ENCODE peak calls at places on chromosomes 13 and 19, in seven cellular contexts. Y is mesendoderm, O is H9, N is neuronal stem cell, U is trophoblast cell, C is IMR-90, G is mesenchymal stem cell. P is an unnamed sample.

GRCh38 chr13:44243198-44243852 is 130.3 kb upstream of the SERP2 start:
- DNase-seq in Y (peak), O (peak), N (peak), U (peak), C (peak), G (peak), P (peak)

GRCh38 chr13:83618966-83619365 is 263.3 kb downstream of the SLITRK1 start:
- DNase-seq in Y (no peak), O (no peak), N (no peak), U (no peak), C (no peak), G (no peak), P (no peak)

GRCh38 chr19:41149831-41150230 is 35.6 kb downstream of the CYP2F1 start:
- DNase-seq in Y (no peak), O (no peak), N (no peak), U (no peak), C (no peak), G (no peak), P (no peak)

GRCh38 chr13:45811891-45812583 is 39.5 kb downstream of the SIAH3 start:
- DNase-seq in Y (no peak), O (no peak), N (no peak), U (no peak), C (no peak), G (no peak), P (no peak)

GRCh38 chr19:7870571-7871279 is 3.5 kb downstream of the PRR36 start:
- DNase-seq in Y (peak), O (peak), N (peak), U (peak), C (no peak), G (peak), P (peak)

GRCh38 chr19:47272448-47273312 is 2.0 kb upstream of the INAFM1 start:
- DNase-seq in Y (peak), O (no peak), N (no peak), U (peak), C (no peak), G (no peak), P (peak)

GRCh38 chr13:79870123-79870522 is 389.2 kb downstream of the NDFIP2 start:
- DNase-seq in Y (peak), O (no peak), N (no peak), U (no peak), C (peak), G (peak), P (no peak)

GRCh38 chr19:46009530-46010510 is 13.0 kb downstream of the PGLYRP1 start:
- DNase-seq in Y (peak), O (peak), N (peak), U (peak), C (peak), G (peak), P (peak)

GRCh38 chr19:40284251-40284500 is 969 bp downstream of the AKT2 start:
- DNase-seq in Y (no peak), O (no peak), N (no peak), U (no peak), C (no peak), G (no peak), P (no peak)

GRCh38 chr13:108176685-108177274 is 38.6 kb downstream of the LIG4 start:
- DNase-seq in Y (peak), O (no peak), N (no peak), U (peak), C (peak), G (peak), P (no peak)

GRCh38 chr13:99922631-99923404 is 48.7 kb downstream of the ZIC5 start:
- DNase-seq in Y (no peak), O (no peak), N (no peak), U (no peak), C (no peak), G (no peak), P (no peak)

GRCh38 chr13:99926014-99926731 is 45.4 kb downstream of the ZIC5 start:
- DNase-seq in Y (no peak), O (no peak), N (no peak), U (peak), C (peak), G (no peak), P (no peak)

GRCh38 chr13:99919132-99919531 is 52.4 kb downstream of the ZIC5 start:
- DNase-seq in Y (no peak), O (no peak), N (no peak), U (no peak), C (no peak), G (no peak), P (no peak)

GRCh38 chr13:99929866-99930265 is 41.7 kb downstream of the ZIC5 start:
- DNase-seq in Y (no peak), O (no peak), N (no peak), U (no peak), C (no peak), G (no peak), P (no peak)

GRCh38 chr13:99923877-99924582 is 47.5 kb downstream of the ZIC5 start:
- DNase-seq in Y (no peak), O (no peak), N (no peak), U (no peak), C (no peak), G (no peak), P (no peak)
- H3K4ac ChIP-seq in Y (no peak), O (no peak), N (no peak), U (no peak), C (no peak), G (no peak), P (no peak)

GRCh38 chr19:30049226-30049625 is 107.2 kb downstream of the URI1 start:
- DNase-seq in Y (no peak), O (no peak), N (no peak), U (no peak), C (no peak), G (no peak), P (no peak)
- H3K4ac ChIP-seq in Y (no peak), O (no peak), N (no peak), U (no peak), C (no peak), G (no peak), P (no peak)

DNA sequence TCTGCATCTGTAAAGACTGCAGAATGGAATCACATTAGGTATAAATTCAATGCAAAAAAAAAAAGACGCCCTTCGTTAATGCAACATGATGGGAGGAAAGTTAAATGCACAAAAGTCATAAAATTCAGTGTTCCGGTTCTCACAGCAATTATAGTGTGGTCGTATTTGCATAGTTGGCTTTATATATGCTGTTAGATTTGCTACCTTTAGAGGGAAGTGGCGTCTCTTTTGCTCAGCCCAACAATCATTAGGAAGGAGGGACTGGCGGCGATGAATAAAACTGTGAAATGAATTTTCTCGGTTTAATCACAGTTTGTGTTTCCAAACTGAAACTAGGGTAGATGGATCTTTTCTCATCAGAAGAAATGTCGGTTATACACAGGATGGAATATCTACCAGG is 215.8 kb downstream of the TEX29 start:
- DNase-seq in Y (no peak), O (no peak), N (no peak), U (no peak), C (no peak), G (no peak), P (no peak)
- H3K4ac ChIP-seq in Y (no peak), O (no peak), N (no peak), U (no peak), C (no peak), G (no peak), P (no peak)

DNA sequence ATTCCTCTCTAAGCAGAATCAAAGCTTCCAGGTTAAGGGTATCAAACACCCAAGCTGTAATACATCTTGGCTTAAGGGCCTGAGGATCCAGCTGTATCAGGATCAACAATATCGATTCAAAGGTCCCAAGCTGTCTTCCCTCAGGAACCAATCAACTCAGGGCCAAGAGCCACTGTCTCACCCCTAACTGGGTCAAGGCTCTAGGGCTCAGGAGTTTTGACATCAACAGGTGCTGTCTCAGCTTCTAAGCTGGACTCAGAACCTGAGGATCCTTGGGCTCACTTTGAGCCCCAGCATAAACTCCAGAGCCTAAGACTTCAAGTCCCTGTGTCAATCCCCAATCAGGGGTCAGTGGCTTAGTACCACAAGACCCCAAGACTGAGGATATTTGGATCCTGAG is 917 bp downstream of the FBXW9 start:
- DNase-seq in Y (no peak), O (no peak), N (no peak), U (no peak), C (no peak), G (no peak), P (no peak)
- H3K4ac ChIP-seq in Y (no peak), O (no peak), N (no peak), U (no peak), C (no peak), G (no peak), P (no peak)

GRCh38 chr19:15265214-15265613 is 33.0 kb upstream of the EPHX3 start:
- DNase-seq in Y (no peak), O (no peak), N (no peak), U (no peak), C (no peak), G (no peak), P (no peak)

GRCh38 chr19:15265849-15266248 is 33.6 kb upstream of the EPHX3 start:
- DNase-seq in Y (no peak), O (no peak), N (no peak), U (no peak), C (peak), G (no peak), P (no peak)

GRCh38 chr19:15263361-15263985 is 31.2 kb upstream of the EPHX3 start:
- DNase-seq in Y (no peak), O (no peak), N (no peak), U (peak), C (no peak), G (no peak), P (no peak)

GRCh38 chr19:15264061-15264932 is 32.0 kb upstream of the EPHX3 start:
- DNase-seq in Y (peak), O (peak), N (peak), U (peak), C (peak), G (peak), P (peak)

GRCh38 chr19:15264933-15265206 is 32.6 kb upstream of the EPHX3 start:
- DNase-seq in Y (no peak), O (no peak), N (no peak), U (no peak), C (no peak), G (no peak), P (no peak)
- H3K4ac ChIP-seq in Y (no peak), O (no peak), N (no peak), U (no peak), C (no peak), G (no peak), P (no peak)

GRCh38 chr19:12015753-12016116 is 19.7 kb downstream of the ZNF433 start:
- DNase-seq in Y (peak), O (no peak), N (no peak), U (no peak), C (no peak), G (no peak), P (no peak)
- H3K4ac ChIP-seq in Y (no peak), O (no peak), N (no peak), U (no peak), C (no peak), G (no peak), P (no peak)

DNA sequence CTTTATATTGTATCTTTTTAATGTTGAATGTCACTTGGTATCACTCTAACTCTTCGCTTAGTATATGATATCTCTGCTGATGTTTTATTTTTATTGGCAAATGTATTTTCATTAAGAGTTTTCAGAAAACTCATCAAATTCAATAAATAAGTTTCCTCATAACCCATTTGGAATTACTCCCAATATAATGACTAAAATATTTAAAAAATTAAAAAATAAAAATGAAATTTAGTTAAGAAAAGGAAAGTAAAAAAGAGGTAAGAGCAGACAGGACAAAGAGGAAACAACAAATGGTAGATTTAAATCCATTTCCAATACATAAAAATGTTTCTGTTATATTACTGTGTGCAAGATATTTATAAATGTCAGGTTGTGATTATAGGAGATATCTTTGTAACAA is 548.9 kb upstream of the SPRY2 start:
- DNase-seq in Y (no peak), O (no peak), N (no peak), U (no peak), C (no peak), G (no peak), P (no peak)
- H3K4ac ChIP-seq in Y (no peak), O (no peak), N (no peak), U (no peak), C (no peak), G (no peak), P (no peak)

P was measured in H1.